ENCODE peak calls at places on chromosome 13, in four cellular contexts. X is prostate gland, R is sigmoid colon, D is suprapubic skin. H is an unnamed sample.

GRCh38 chr13:94090773-94091172 is 388.7 kb downstream of the DCT start:
- DNase-seq in D (no peak), X (no peak), R (no peak), H (no peak)

GRCh38 chr13:96053003-96053703 is at the start of gene UGGT2:
- DNase-seq in D (peak; percentile 96), R (peak; percentile 98), X (peak; percentile 91), H (peak; percentile 99)

GRCh38 chr13:79631260-79631659 is 150.3 kb downstream of the NDFIP2 start:
- DNase-seq in D (no peak), X (peak; percentile 72), R (no peak), H (no peak)

GRCh38 chr13:82096256-82096655 is 1755.3 kb upstream of the SPRY2 start:
- DNase-seq in R (no peak), D (no peak), X (no peak), H (no peak)

GRCh38 chr13:39870197-39870746 is 214.8 kb downstream of the COG6 start:
- DNase-seq in D (no peak), R (no peak), X (no peak), H (no peak)

GRCh38 chr13:39415403-39415802 is 187.6 kb downstream of the LHFPL6 start:
- DNase-seq in D (no peak), R (peak; percentile 77), X (peak; percentile 23), H (peak; percentile 77)

GRCh38 chr13:82976499-82976898 is 905.8 kb downstream of the SLITRK1 start:
- DNase-seq in R (no peak), X (no peak), D (no peak), H (no peak)

GRCh38 chr13:103033999-103034398 is 32.2 kb downstream of the SLC10A2 start:
- DNase-seq in R (no peak), X (no peak), D (no peak), H (no peak)

GRCh38 chr13:21668665-21669599 is 1.9 kb upstream of the FGF9 start:
- DNase-seq in R (peak; percentile 73), D (peak; percentile 64), X (no peak), H (no peak)

GRCh38 chr13:35630551-35631275 is 154.2 kb upstream of the MAB21L1 start:
- DNase-seq in X (peak; percentile 16), D (no peak), R (no peak), H (no peak)

GRCh38 chr13:52903320-52903719 is 54.9 kb upstream of the PCDH8 start:
- DNase-seq in X (no peak), D (no peak), R (no peak), H (no peak)

GRCh38 chr13:74424455-74424854 is 290.3 kb upstream of the KLF12 start:
- DNase-seq in D (no peak), X (no peak), R (no peak), H (no peak)

GRCh38 chr13:52779028-52779612 is 39.5 kb upstream of the CNMD start:
- DNase-seq in D (no peak), R (no peak), X (no peak), H (no peak)

GRCh38 chr13:112713517-112714253 is 23.8 kb downstream of the ATP11A start:
- DNase-seq in X (no peak), D (peak; percentile 61), R (peak; percentile 55), H (peak; percentile 35)

GRCh38 chr13:112710855-112711527 is 21.2 kb downstream of the ATP11A start:
- DNase-seq in R (peak; percentile 74), X (no peak), D (peak; percentile 67), H (peak; percentile 83)

GRCh38 chr13:112711528-112712265 is 21.9 kb downstream of the ATP11A start:
- DNase-seq in R (peak; percentile 95), X (no peak), D (peak; percentile 90), H (peak; percentile 94)

GRCh38 chr13:112714366-112714765 is 24.5 kb downstream of the ATP11A start:
- DNase-seq in D (peak; percentile 55), R (peak; percentile 30), X (no peak), H (no peak)

DNA sequence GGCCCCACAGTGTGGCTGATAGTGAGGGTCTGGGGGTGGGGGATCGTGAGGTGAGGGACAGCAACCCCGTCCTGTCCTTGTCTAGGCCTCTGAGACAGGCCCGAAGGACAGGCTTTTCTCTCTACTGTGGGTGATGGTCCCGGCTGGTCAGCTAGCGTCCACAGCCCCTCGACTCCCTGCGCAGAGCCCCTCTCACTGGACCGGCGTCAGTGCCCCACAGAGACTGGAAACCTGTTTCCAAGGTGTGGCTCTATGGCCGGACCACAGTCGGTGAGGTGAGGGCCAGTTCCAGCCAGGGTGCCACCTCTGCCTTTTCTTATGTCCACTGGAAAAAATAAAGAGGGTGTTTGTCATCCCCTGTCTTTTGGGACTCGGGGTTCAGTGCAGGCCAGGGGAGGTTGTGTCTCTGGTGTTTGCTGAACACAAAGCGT is 22.6 kb downstream of the ATP11A start:
- DNase-seq in D (peak; percentile 62), R (peak; percentile 65), X (no peak), H (peak; percentile 57)
- H3K4me1 ChIP-seq in D (peaks cover 25% of the 10 kb centered on the region), R (peaks cover 34% of the 10 kb centered on the region), X (no peaks in the 10 kb centered on the region), H (peaks cover 10% of the 10 kb centered on the region)

DNA sequence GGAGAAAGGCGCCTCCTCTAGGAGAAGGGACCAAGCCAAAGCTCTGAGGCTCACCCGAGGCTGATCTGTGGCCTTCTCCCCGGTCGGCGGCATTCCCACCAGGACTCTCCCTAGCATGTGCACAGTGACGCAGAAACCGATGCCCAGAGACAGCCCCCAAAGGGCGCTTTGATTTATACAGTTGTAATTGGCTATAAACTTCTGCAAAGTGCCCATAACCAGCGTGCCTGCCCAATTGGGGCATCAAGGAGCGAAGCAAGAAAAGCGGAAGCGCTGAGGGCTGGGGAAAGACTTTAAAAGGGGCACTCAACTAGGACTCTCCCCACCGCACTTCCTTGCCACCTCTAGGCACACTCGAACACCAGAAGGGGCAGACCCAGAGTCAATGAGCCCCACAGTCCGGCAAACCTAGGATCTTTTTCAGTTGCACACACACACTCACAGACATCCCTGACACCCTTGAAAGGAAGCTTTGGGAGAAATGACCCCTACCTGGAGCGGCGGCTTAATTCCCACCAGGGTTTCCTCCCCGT is 1.8 kb downstream of the CDX2 start:
- DNase-seq in R (no peak), D (no peak), X (no peak), H (no peak)
- H3K27ac ChIP-seq in R (peak overlapping the region; percentile 47), D (no peak overlapping the region), X (no peak overlapping the region), H (no peak overlapping the region)

DNA sequence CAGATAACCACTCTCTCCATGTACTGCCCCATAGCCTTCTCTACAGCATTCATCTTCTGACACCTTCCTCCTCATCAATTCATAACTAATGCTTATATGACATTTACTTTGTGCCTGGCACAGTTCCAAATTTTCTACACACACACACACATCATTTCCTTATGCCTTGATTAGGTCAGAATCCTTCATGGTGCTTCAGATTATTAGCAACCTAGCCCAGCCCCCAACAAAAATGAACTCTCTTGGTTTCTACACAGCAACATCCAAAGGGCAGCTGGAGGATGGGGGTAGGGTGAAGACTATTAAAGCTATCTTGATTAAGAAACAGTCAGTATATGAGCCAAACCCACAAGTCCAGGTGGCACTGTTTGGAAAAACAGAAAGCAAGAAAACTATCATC is 3.7 kb downstream of the RUBCNL start:
- DNase-seq in D (no peak), X (no peak), R (no peak), H (no peak)
- H3K4me1 ChIP-seq in D (peaks cover 23% of the 10 kb centered on the region), X (no peaks in the 10 kb centered on the region), R (peaks cover 11% of the 10 kb centered on the region), H (no peaks in the 10 kb centered on the region)

GRCh38 chr13:43041368-43041921 is 18.1 kb downstream of the DNAJC15 start:
- DNase-seq in R (no peak), X (no peak), D (no peak), H (no peak)

GRCh38 chr13:43042410-43042921 is 19.1 kb downstream of the DNAJC15 start:
- DNase-seq in D (no peak), R (no peak), X (no peak), H (no peak)

GRCh38 chr13:43044720-43045301 is 21.4 kb downstream of the DNAJC15 start:
- DNase-seq in R (no peak), X (no peak), D (no peak), H (no peak)

GRCh38 chr13:43046259-43046658 is 22.9 kb downstream of the DNAJC15 start:
- DNase-seq in D (no peak), X (no peak), R (no peak), H (no peak)
- H3K27ac ChIP-seq in D (no peak overlapping the region), X (no peak overlapping the region), R (no peak overlapping the region), H (no peak overlapping the region)

GRCh38 chr13:99421758-99422555 is 79.3 kb upstream of the TM9SF2 start:
- DNase-seq in D (peak; percentile 35), X (no peak), R (no peak), H (no peak)

GRCh38 chr13:99417821-99418662 is 83.2 kb upstream of the TM9SF2 start:
- DNase-seq in D (peak; percentile 28), X (no peak), R (no peak), H (no peak)

GRCh38 chr13:99418663-99419140 is 82.6 kb upstream of the TM9SF2 start:
- DNase-seq in D (peak; percentile 44), R (no peak), X (no peak), H (no peak)

GRCh38 chr13:99421271-99421670 is 80.0 kb upstream of the TM9SF2 start:
- DNase-seq in R (no peak), X (no peak), D (peak; percentile 49), H (no peak)

GRCh38 chr13:99419591-99420243 is 81.6 kb upstream of the TM9SF2 start:
- DNase-seq in R (no peak), D (peak; percentile 36), X (no peak), H (no peak)
- H3K4me1 ChIP-seq in R (no peaks in the 10 kb centered on the region), D (no peaks in the 10 kb centered on the region), X (no peaks in the 10 kb centered on the region), H (no peaks in the 10 kb centered on the region)

DNA sequence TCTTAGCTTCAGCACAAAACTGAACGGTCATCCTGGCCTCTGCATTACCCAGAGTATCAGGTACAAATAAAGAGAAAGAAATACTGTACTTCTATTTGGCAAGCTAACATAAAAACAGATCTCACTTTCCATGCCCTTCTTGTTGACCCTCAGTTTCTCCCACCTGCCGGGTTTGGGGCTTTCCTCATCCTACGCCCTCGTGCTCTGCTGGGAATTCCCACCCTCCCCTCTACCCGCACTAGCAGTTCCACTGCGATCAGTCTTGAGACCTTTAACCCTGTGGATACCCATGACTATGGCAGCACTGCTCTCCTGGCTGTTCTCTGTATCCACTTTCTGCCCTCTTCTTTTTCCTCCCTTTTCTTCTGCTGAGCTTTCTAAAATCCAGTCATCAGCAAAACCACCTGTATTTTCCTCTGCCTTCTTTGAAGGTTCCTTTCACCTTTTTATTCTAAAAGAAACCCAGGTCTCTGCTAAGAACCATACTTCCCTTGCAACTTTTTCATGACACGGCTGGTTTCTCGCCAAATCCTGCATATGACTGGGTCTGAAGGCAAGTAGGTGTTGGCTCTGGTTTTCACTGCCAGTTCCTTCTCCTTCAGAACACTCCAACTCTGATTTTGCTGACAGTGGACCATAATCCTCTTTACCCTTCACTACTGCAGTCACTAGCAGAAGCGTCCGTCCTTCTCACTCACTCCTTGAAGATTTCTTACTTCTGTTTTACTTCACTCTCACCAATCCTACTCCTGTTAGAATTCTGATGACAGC is 99.4 kb downstream of the MIPEP start:
- DNase-seq in R (no peak), X (peak; percentile 78), D (no peak), H (no peak)
- H3K27ac ChIP-seq in R (no peak overlapping the region), X (peak overlapping the region; percentile 52), D (peak overlapping the region; percentile 62), H (peak overlapping the region; percentile 94)

GRCh38 chr13:110272227-110272626 is 34.7 kb downstream of the COL4A1 start:
- DNase-seq in X (no peak), R (peak; percentile 37), D (no peak), H (no peak)
- H3K4me1 ChIP-seq in X (no peaks in the 10 kb centered on the region), R (peaks cover 90% of the 10 kb centered on the region), D (peaks cover 12% of the 10 kb centered on the region), H (peaks cover 24% of the 10 kb centered on the region)

H was measured in right cardiac atrium.